ENCODE peak calls at places on chromosomes 11 and 22, in four cellular contexts. J is testis, V is HL-60, X is heart left ventricle. D is an unnamed sample.

GRCh38 chr11:771617-772204 is 5.6 kb downstream of the GATD1 start:
- DNase-seq in J (no peak), V (no peak), X (no peak), D (peak)

GRCh38 chr22:44202261-44202789 is 21.6 kb downstream of the PARVG start:
- DNase-seq in J (no peak), V (no peak), X (no peak), D (no peak)

GRCh38 chr11:92941676-92942571 is 27.5 kb upstream of the MTNR1B start:
- DNase-seq in J (no peak), V (peak), X (no peak), D (no peak)

GRCh38 chr11:9905562-9905961 is 241.7 kb downstream of the SWAP70 start:
- DNase-seq in J (no peak), V (no peak), X (no peak), D (no peak)

GRCh38 chr11:118790357-118791014 is 478 bp downstream of the DDX6 start:
- DNase-seq in J (peak), V (peak), X (peak), D (peak)

GRCh38 chr11:7536102-7536501 is 22.3 kb downstream of the PPFIBP2 start:
- DNase-seq in J (no peak), V (peak), X (no peak), D (no peak)

GRCh38 chr11:100647861-100648260 is 39.2 kb upstream of the ARHGAP42 start:
- DNase-seq in J (no peak), V (no peak), X (no peak), D (no peak)

GRCh38 chr11:62439785-62440602 is 21.2 kb downstream of the SCGB1A1 start:
- DNase-seq in J (no peak), V (no peak), X (peak), D (peak)

GRCh38 chr11:69521461-69521860 is 40.0 kb downstream of the LINC01488 start:
- DNase-seq in J (no peak), V (no peak), X (no peak), D (peak)

D was measured in aorta.